ENCODE peak calls at places on chromosomes 1 and 21, in six cellular contexts. G, V, C, I, Z and U are unnamed samples.
A peak's percentile ranks its signal among the peaks of the same experiment; 100 is the strongest.

GRCh38 chr1:227898502-227899140 is 49.1 kb downstream of the WNT9A start:
- DNase-seq in G (peak; percentile 35), V (no peak), C (no peak), I (no peak), Z (peak; percentile 2), U (no peak)

GRCh38 chr21:31714741-31715365 is 17.1 kb downstream of the SCAF4 start:
- DNase-seq in G (no peak), V (peak; percentile 41), C (no peak), I (no peak), Z (no peak), U (no peak)

GRCh38 chr21:45630066-45630694 is 13.3 kb upstream of the PCBP3 start:
- DNase-seq in G (no peak), V (peak; percentile 14), C (no peak), I (no peak), Z (no peak), U (no peak)

GRCh38 chr1:214352838-214353237 is 71.9 kb downstream of the SMYD2 start:
- DNase-seq in G (no peak), V (no peak), C (no peak), I (no peak), Z (no peak), U (no peak)

GRCh38 chr1:224587051-224587450 is 29.1 kb upstream of the CNIH3 start:
- DNase-seq in G (no peak), V (no peak), C (no peak), I (no peak), Z (no peak), U (no peak)

GRCh38 chr1:204212715-204213114 is 1.1 kb downstream of the GOLT1A start:
- DNase-seq in G (no peak), V (no peak), C (no peak), I (no peak), Z (no peak), U (no peak)

GRCh38 chr1:240906477-240906876 is 294.5 kb upstream of the GREM2 start:
- DNase-seq in G (no peak), V (no peak), C (peak; percentile 14), I (no peak), Z (peak; percentile 11), U (peak; percentile 0)

GRCh38 chr1:39183503-39184353 is 20.8 kb upstream of the MACF1 start:
- DNase-seq in G (no peak), V (no peak), C (no peak), I (peak; percentile 60), Z (peak; percentile 27), U (peak; percentile 80)

GRCh38 chr1:183632964-183633363 is 2.6 kb downstream of the ARPC5 start:
- DNase-seq in G (no peak), V (no peak), C (no peak), I (no peak), Z (no peak), U (no peak)

GRCh38 chr1:241703001-241703400 is 50.9 kb downstream of the WDR64 start:
- DNase-seq in G (no peak), V (peak; percentile 9), C (no peak), I (no peak), Z (no peak), U (no peak)

GRCh38 chr1:214427871-214428277 is 123.5 kb downstream of the PTPN14 start:
- DNase-seq in G (no peak), V (peak; percentile 68), C (no peak), I (no peak), Z (no peak), U (peak; percentile 81)

GRCh38 chr1:21149862-21150432 is 26.8 kb downstream of the EIF4G3 start:
- DNase-seq in G (no peak), V (peak; percentile 89), C (peak; percentile 37), I (peak; percentile 41), Z (peak; percentile 6), U (peak; percentile 87)

GRCh38 chr1:20357796-20358195 is 67.1 kb downstream of the VWA5B1 start:
- DNase-seq in G (no peak), V (peak; percentile 27), C (no peak), I (no peak), Z (no peak), U (no peak)

GRCh38 chr1:225608014-225608796 is 44.7 kb downstream of the ENAH start:
- DNase-seq in G (no peak), V (no peak), C (no peak), I (no peak), Z (no peak), U (no peak)

GRCh38 chr1:63668298-63668697 is 75.1 kb downstream of the PGM1 start:
- DNase-seq in G (no peak), V (no peak), C (no peak), I (no peak), Z (no peak), U (no peak)

GRCh38 chr1:81799939-81800740 is 594 bp upstream of the ADGRL2 start:
- DNase-seq in G (peak; percentile 77), V (peak; percentile 89), C (peak; percentile 87), I (no peak), Z (peak; percentile 68), U (peak; percentile 85)

GRCh38 chr1:25568834-25569598 is 25.6 kb downstream of the LDLRAP1 start:
- DNase-seq in G (no peak), V (peak; percentile 99), C (no peak), I (peak; percentile 52), Z (no peak), U (peak; percentile 58)

GRCh38 chr21:28714795-28715464 is 277.7 kb downstream of the LTN1 start:
- DNase-seq in G (no peak), V (no peak), C (no peak), I (no peak), Z (no peak), U (peak; percentile 42)

GRCh38 chr1:10832703-10833102 is 36.3 kb upstream of the CASZ1 start:
- DNase-seq in G (no peak), V (peak; percentile 42), C (no peak), I (no peak), Z (no peak), U (no peak)

GRCh38 chr1:236535656-236536293 is 12.0 kb downstream of the LGALS8 start:
- DNase-seq in G (no peak), V (no peak), C (peak; percentile 57), I (no peak), Z (no peak), U (no peak)

GRCh38 chr1:44811714-44812151 is 3.4 kb downstream of the BTBD19 start:
- DNase-seq in G (peak; percentile 69), V (peak; percentile 97), C (peak; percentile 47), I (no peak), Z (no peak), U (peak; percentile 59)

GRCh38 chr1:231690072-231690471 is 63.5 kb downstream of the DISC1 start:
- DNase-seq in G (no peak), V (no peak), C (no peak), I (no peak), Z (no peak), U (no peak)

GRCh38 chr1:231688989-231689388 is 62.4 kb downstream of the DISC1 start:
- DNase-seq in G (no peak), V (no peak), C (no peak), I (no peak), Z (no peak), U (no peak)

GRCh38 chr1:231693361-231694080 is 66.9 kb downstream of the DISC1 start:
- DNase-seq in G (no peak), V (no peak), C (no peak), I (no peak), Z (no peak), U (no peak)

GRCh38 chr1:231694081-231694443 is 67.5 kb downstream of the DISC1 start:
- DNase-seq in G (no peak), V (no peak), C (peak; percentile 33), I (no peak), Z (peak; percentile 13), U (no peak)

GRCh38 chr1:231691618-231692259 is 65.1 kb downstream of the DISC1 start:
- DNase-seq in G (no peak), V (peak; percentile 94), C (peak; percentile 56), I (peak; percentile 55), Z (peak; percentile 21), U (peak; percentile 55)
- TF ChIP-seq CTCF in G (peak; percentile 55), V (peak; percentile 73), C (peak; percentile 55), I (peak; percentile 47), Z (peak; percentile 41), U (peak; percentile 88)

DNA sequence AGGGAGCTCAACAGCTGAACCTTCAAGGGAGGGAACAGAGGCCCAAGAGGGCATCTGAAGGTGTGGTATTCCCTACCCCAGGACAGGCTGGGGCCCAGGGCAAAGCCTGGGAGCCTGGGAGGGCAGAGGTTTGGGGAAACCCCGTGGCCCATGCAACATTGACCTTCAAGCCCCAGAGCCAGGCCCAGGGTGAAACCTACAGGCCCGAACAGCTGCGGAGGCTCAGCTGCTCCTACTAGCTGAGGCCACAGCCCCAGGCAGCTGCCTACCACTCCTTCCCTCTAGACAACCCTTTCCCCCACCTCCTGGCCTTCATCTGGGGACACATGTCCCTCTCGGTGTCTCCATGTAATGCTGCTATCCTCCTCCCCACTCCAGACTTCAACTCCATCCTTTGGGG is 3.2 kb downstream of the LAD1 start:
- DNase-seq in G (no peak), V (no peak), C (no peak), I (no peak), Z (no peak), U (no peak)
- H3K4me3 ChIP-seq in G (no peak overlapping the region), V (no peak overlapping the region), C (no peak overlapping the region), I (no peak overlapping the region), Z (no peak overlapping the region), U (no peak overlapping the region)

GRCh38 chr1:112716133-112716720 is 1.1 kb upstream of the PPM1J start:
- DNase-seq in G (peak; percentile 91), V (peak; percentile 99), C (peak; percentile 89), I (peak; percentile 78), Z (peak; percentile 88), U (peak; percentile 95)

GRCh38 chr1:112715264-112716053 is at the start of gene PPM1J:
- DNase-seq in G (peak; percentile 99), V (peak; percentile 100), C (peak; percentile 96), I (peak; percentile 79), Z (peak; percentile 98), U (peak; percentile 95)

GRCh38 chr1:112713466-112714312 is 1.4 kb downstream of the PPM1J start:
- DNase-seq in G (no peak), V (peak; percentile 58), C (no peak), I (no peak), Z (no peak), U (no peak)

GRCh38 chr1:112712701-112713128 is 2.4 kb downstream of the PPM1J start:
- DNase-seq in G (peak; percentile 51), V (no peak), C (no peak), I (no peak), Z (no peak), U (no peak)

GRCh38 chr1:112714313-112715263 is 544 bp downstream of the PPM1J start:
- DNase-seq in G (no peak), V (peak; percentile 83), C (peak; percentile 50), I (no peak), Z (peak; percentile 58), U (no peak)
- TF ChIP-seq CTCF in G (no peak), V (no peak), C (peak; percentile 47), I (no peak), Z (no peak), U (no peak)

DNA sequence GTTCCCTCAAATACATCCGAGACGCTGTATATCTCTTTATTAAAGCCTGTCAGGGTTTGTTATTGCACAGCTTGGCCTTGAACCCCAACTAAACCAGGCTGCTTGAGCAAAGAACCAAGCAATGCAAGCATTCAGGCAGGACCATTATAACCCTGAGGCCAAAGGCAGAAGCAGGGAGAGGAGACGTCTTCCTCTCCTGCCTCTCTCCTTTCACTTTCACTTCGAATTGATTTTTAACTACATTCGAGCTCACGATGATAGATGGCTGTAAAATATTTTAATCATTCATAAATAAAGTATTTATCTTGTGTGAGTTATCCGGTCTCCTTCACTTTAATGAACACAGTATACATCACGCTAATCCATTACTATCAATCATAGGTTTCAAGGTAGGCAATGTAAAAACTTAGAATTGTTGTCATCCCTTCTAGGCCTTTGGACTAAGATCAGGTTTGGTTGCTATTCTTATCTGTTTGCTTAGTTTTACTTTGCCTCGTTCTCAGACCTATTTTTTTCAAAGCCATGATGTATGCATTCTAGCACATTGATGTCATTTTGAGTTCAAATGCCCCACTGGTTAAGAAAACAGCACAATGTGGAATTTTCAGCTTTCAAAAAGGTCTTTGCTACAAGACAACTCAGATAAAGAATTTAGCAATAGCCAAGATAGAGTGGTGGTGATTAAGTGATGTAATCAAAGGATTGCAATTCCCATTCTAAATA is 480.2 kb upstream of the RUNX1 start:
- DNase-seq in G (no peak), V (no peak), C (no peak), I (no peak), Z (no peak), U (peak; percentile 48)
- H3K4me3 ChIP-seq in G (peak overlapping the region; percentile 46), V (peak overlapping the region; percentile 63), C (peak overlapping the region; percentile 38), I (no peak overlapping the region), Z (peak overlapping the region; percentile 41), U (peak overlapping the region; percentile 15)